ENCODE peak calls at places on chromosomes 16 and 17, in ten cellular contexts. X is GM19239; N is tibial artery; E is mesothelial cell of epicardium; V is frontal cortex; G is AG04450; I is HEK293T; L is B cell; M is renal cortical epithelial cell; J is activated CD4-positive, alpha-beta T cell treated with anti-CD3 and anti-CD28 coated beads for 48 hours. U is an unnamed sample.

GRCh38 chr17:79691931-79692330 is 38.8 kb upstream of the ENPP7 start:
- DNase-seq in I (no peak), G (no peak), E (no peak), X (no peak), L (no peak), M (no peak), N (no peak), J (no peak), V (peak), U (no peak)

GRCh38 chr16:24986512-24987303 is 28.5 kb downstream of the ARHGAP17 start:
- DNase-seq in N (peak), V (no peak), G (no peak), X (no peak), J (no peak), M (peak), I (no peak), L (no peak), E (no peak), U (no peak)

GRCh38 chr16:75304521-75305363 is 53.3 kb upstream of the BCAR1 start:
- DNase-seq in M (peak), N (peak), I (no peak), J (peak), E (no peak), V (no peak), G (no peak), X (no peak), L (no peak), U (no peak)

GRCh38 chr16:30491744-30492308 is 19.3 kb downstream of the ITGAL start:
- DNase-seq in L (no peak), X (no peak), N (no peak), I (peak), J (peak), V (no peak), M (peak), G (peak), E (no peak), U (no peak)

GRCh38 chr16:89858973-89859808 is 14.2 kb upstream of the TCF25 start:
- DNase-seq in E (no peak), I (no peak), J (no peak), L (no peak), V (no peak), X (no peak), M (no peak), N (no peak), G (no peak), U (no peak)

GRCh38 chr16:19130852-19131808 is 17.4 kb downstream of the ITPRIPL2 start:
- DNase-seq in X (no peak), I (no peak), M (peak), E (no peak), G (peak), V (no peak), L (no peak), N (peak), J (peak), U (no peak)

GRCh38 chr16:4474192-4474961 is at the start of gene NMRAL1:
- DNase-seq in X (peak), G (no peak), J (peak), I (peak), V (peak), L (peak), N (peak), M (peak), E (peak), U (peak)

GRCh38 chr17:27654654-27655524 is 23.9 kb downstream of the LGALS9 start:
- DNase-seq in L (peak), G (peak), M (peak), N (peak), I (peak), V (peak), J (peak), X (peak), E (peak), U (peak)

GRCh38 chr16:24589997-24590396 is 50.6 kb downstream of the RBBP6 start:
- DNase-seq in N (no peak), I (no peak), M (no peak), X (no peak), G (no peak), E (no peak), J (no peak), V (no peak), L (no peak), U (no peak)

GRCh38 chr16:19118938-19119431 is 5.2 kb downstream of the ITPRIPL2 start:
- DNase-seq in I (no peak), X (no peak), V (no peak), M (peak), J (peak), E (no peak), L (peak), N (peak), G (peak), U (peak)

GRCh38 chr16:54511181-54511731 is 224.7 kb upstream of the IRX3 start:
- DNase-seq in V (no peak), X (no peak), I (no peak), N (no peak), M (peak), L (no peak), J (no peak), G (no peak), E (no peak), U (no peak)

GRCh38 chr17:56597495-56597990 is 4.0 kb downstream of the NOG start:
- DNase-seq in V (no peak), X (no peak), I (peak), M (no peak), G (no peak), L (no peak), E (peak), J (peak), N (no peak), U (no peak)

GRCh38 chr16:19700319-19700781 is 17.7 kb downstream of the KNOP1 start:
- DNase-seq in M (peak), V (no peak), G (no peak), I (no peak), L (no peak), X (no peak), E (no peak), J (no peak), N (no peak), U (no peak)

GRCh38 chr16:5845046-5845445 is 747.5 kb upstream of the EEF2KMT start:
- DNase-seq in M (no peak), J (no peak), V (no peak), L (no peak), N (no peak), E (no peak), X (no peak), G (no peak), I (no peak), U (no peak)

GRCh38 chr17:65455972-65456343 is 105.5 kb downstream of the AXIN2 start:
- DNase-seq in L (no peak), J (peak), I (no peak), N (no peak), X (no peak), M (peak), E (no peak), G (no peak), V (no peak), U (peak)

GRCh38 chr17:47968836-47969235 is 2.1 kb upstream of the CDK5RAP3 start:
- DNase-seq in X (no peak), M (no peak), L (no peak), I (no peak), J (no peak), E (no peak), V (no peak), G (no peak), N (no peak), U (no peak)

GRCh38 chr17:51045616-51046526 is 74.8 kb downstream of the SPAG9 start:
- DNase-seq in V (no peak), N (no peak), E (no peak), X (no peak), L (no peak), I (no peak), M (peak), J (no peak), G (no peak), U (no peak)

GRCh38 chr17:38798614-38799500 is 499 bp downstream of the PIP4K2B start:
- DNase-seq in M (no peak), L (peak), I (peak), X (peak), J (peak), E (no peak), V (peak), G (no peak), N (peak), U (peak)

GRCh38 chr17:4162366-4162765 is 19.4 kb downstream of the CYB5D2 start:
- DNase-seq in N (no peak), J (no peak), V (no peak), L (no peak), G (no peak), M (no peak), X (no peak), E (no peak), I (no peak), U (no peak)

GRCh38 chr16:85321856-85322271 is 209.6 kb upstream of the CIBAR2 start:
- DNase-seq in I (no peak), J (no peak), N (peak), E (no peak), M (peak), V (peak), G (peak), L (no peak), X (no peak), U (no peak)

U was measured in NAMALWA.